ENCODE peak calls at places on chromosomes 4 and X, in eight cellular contexts. L is Ammon's horn; H is bronchial epithelial cell; D is central memory CD4-positive, alpha-beta T cell; G is epithelial cell of esophagus; E is kidney tubule cell; K is Caco-2; U is fibroblast of mammary gland. O is an unnamed sample.

GRCh38 chr4:88134536-88135361 is 23.7 kb downstream of the ABCG2 start:
- DNase-seq in H (no peak), L (no peak), G (no peak), K (no peak), E (no peak), U (no peak), D (no peak), O (no peak)

GRCh38 chrX:154715825-154716224 is 35.1 kb downstream of the GAB3 start:
- DNase-seq in H (no peak), E (no peak), D (no peak), G (no peak), L (no peak), K (no peak), U (no peak), O (no peak)

GRCh38 chr4:179607003-179607402 is 2164.8 kb upstream of the AGA start:
- DNase-seq in D (no peak), H (no peak), E (no peak), K (no peak), U (no peak), G (no peak), L (no peak), O (no peak)

GRCh38 chr4:54742636-54743399 is 85.1 kb downstream of the KIT start:
- DNase-seq in E (no peak), U (no peak), K (no peak), H (no peak), D (no peak), G (no peak), L (peak), O (no peak)

GRCh38 chrX:115437841-115438240 is 123.1 kb upstream of the PLS3 start:
- DNase-seq in K (no peak), E (no peak), L (no peak), U (no peak), H (no peak), D (no peak), G (no peak), O (no peak)

GRCh38 chr4:137956256-137956655 is 285.9 kb downstream of the SLC7A11 start:
- DNase-seq in D (no peak), E (no peak), H (peak), L (no peak), G (peak), K (no peak), U (peak), O (no peak)

GRCh38 chr4:49044270-49044669 is 58.2 kb downstream of the CWH43 start:
- DNase-seq in D (no peak), L (no peak), E (peak), H (peak), U (peak), G (peak), K (no peak), O (no peak)

GRCh38 chrX:110006826-110007375 is 4.0 kb downstream of the TMEM164 start:
- DNase-seq in K (no peak), G (peak), U (peak), H (peak), L (no peak), E (peak), D (no peak), O (no peak)

GRCh38 chr4:176999943-177000543 is 207.3 kb upstream of the VEGFC start:
- DNase-seq in H (peak), D (no peak), U (no peak), G (peak), L (no peak), K (no peak), E (peak), O (no peak)

GRCh38 chr4:136637071-136637777 is 895.1 kb downstream of the PCDH18 start:
- DNase-seq in H (no peak), K (no peak), L (no peak), U (peak), D (no peak), E (peak), G (peak), O (no peak)

GRCh38 chr4:47839259-47839658 is 1.4 kb upstream of the CORIN start:
- DNase-seq in U (peak), K (no peak), D (peak), E (peak), H (no peak), L (peak), G (peak), O (no peak)

GRCh38 chrX:73214366-73215094 is at the start of gene NAP1L2:
- DNase-seq in K (no peak), L (peak), G (peak), D (peak), H (peak), E (peak), U (peak), O (no peak)

GRCh38 chr4:98527528-98527927 is 130.9 kb downstream of the TSPAN5 start:
- DNase-seq in E (no peak), K (no peak), G (no peak), D (no peak), U (no peak), L (no peak), H (no peak), O (no peak)

GRCh38 chr4:41538017-41538733 is at the start of gene LIMCH1:
- DNase-seq in G (no peak), L (no peak), H (no peak), E (peak), U (no peak), K (no peak), D (no peak), O (peak)

GRCh38 chr4:73257995-73258667 is 467 bp downstream of the ANKRD17 start:
- DNase-seq in D (no peak), G (peak), K (peak), H (peak), E (no peak), U (peak), L (peak), O (peak)

GRCh38 chr4:75385139-75385538 is 129.1 kb downstream of the RCHY1 start:
- DNase-seq in H (no peak), L (no peak), G (no peak), U (no peak), D (no peak), K (no peak), E (no peak), O (no peak)

GRCh38 chrX:121456315-121456714 is 408.9 kb downstream of the GLUD2 start:
- DNase-seq in K (no peak), G (peak), D (no peak), U (no peak), H (peak), E (peak), L (no peak), O (no peak)

GRCh38 chr4:165461176-165461835 is 82.5 kb downstream of the CPE start:
- DNase-seq in U (peak), D (no peak), K (peak), H (peak), G (peak), L (no peak), E (peak), O (no peak)

GRCh38 chr4:770022-770421 is 55.9 kb downstream of the CPLX1 start:
- DNase-seq in L (no peak), G (peak), U (peak), E (no peak), K (no peak), D (no peak), H (no peak), O (no peak)

GRCh38 chr4:72489267-72489666 is 79.8 kb downstream of the ADAMTS3 start:
- DNase-seq in D (no peak), U (peak), H (peak), L (no peak), E (peak), G (peak), K (no peak), O (no peak)

GRCh38 chr4:52369649-52370048 is 289.5 kb downstream of the USP46 start:
- DNase-seq in L (no peak), H (peak), K (peak), U (no peak), D (no peak), G (peak), E (peak), O (no peak)

GRCh38 chr4:25903905-25904747 is 9.9 kb upstream of the SMIM20 start:
- DNase-seq in L (no peak), D (no peak), G (peak), K (no peak), U (no peak), H (no peak), E (no peak), O (no peak)

GRCh38 chr4:113328514-113328913 is 279.1 kb downstream of the ANK2 start:
- DNase-seq in H (peak), E (peak), G (peak), L (peak), D (no peak), K (peak), U (no peak), O (no peak)

GRCh38 chr4:74006009-74006476 is 7.6 kb upstream of the CXCL5 start:
- DNase-seq in K (no peak), G (peak), E (peak), H (peak), L (no peak), D (no peak), U (peak), O (no peak)

GRCh38 chr4:61922766-61923165 is 722.6 kb downstream of the ADGRL3 start:
- DNase-seq in L (no peak), E (peak), H (peak), K (peak), U (no peak), G (peak), D (no peak), O (no peak)

GRCh38 chr4:133801858-133802257 is 399.7 kb downstream of the PABPC4L start:
- DNase-seq in G (no peak), K (no peak), L (no peak), U (no peak), E (no peak), H (no peak), D (no peak), O (no peak)

GRCh38 chr4:113145519-113146291 is 96.3 kb downstream of the ANK2 start:
- DNase-seq in E (peak), D (no peak), U (no peak), L (peak), K (no peak), H (no peak), G (no peak), O (no peak)

GRCh38 chrX:115892787-115893671 is 277.5 kb upstream of the AGTR2 start:
- DNase-seq in H (no peak), U (peak), L (peak), E (peak), D (peak), G (peak), K (no peak), O (peak)

GRCh38 chrX:135087867-135088266 is 32.5 kb downstream of the ETDB start:
- DNase-seq in U (peak), K (no peak), G (no peak), E (no peak), D (no peak), L (no peak), H (no peak), O (no peak)

GRCh38 chrX:16825306-16826035 is 39.2 kb downstream of the TXLNG start:
- DNase-seq in L (no peak), G (peak), K (no peak), H (peak), E (peak), D (no peak), U (peak), O (no peak)

GRCh38 chrX:9665113-9665512 is 100.5 kb downstream of the GPR143 start:
- DNase-seq in G (no peak), D (no peak), H (no peak), E (no peak), K (no peak), U (no peak), L (no peak), O (no peak)

GRCh38 chrX:103503163-103503852 is 16.0 kb downstream of the RAB40A start:
- DNase-seq in G (peak), H (peak), K (no peak), E (peak), U (peak), D (no peak), L (no peak), O (no peak)

GRCh38 chrX:53263597-53264094 is 17.7 kb downstream of the IQSEC2 start:
- DNase-seq in H (peak), K (no peak), U (peak), L (no peak), E (peak), D (no peak), G (peak), O (no peak)